ENCODE peak calls at places on chromosomes 12 and 14, in five cellular contexts. One of them, this sample, is unnamed. For H3K4me1, the result is how much of the 10 kb centered on the place peaks cover.

GRCh38 chr12:124664395-124665111 is 97.1 kb upstream of the NCOR2 start:
- DNase-seq in heart left ventricle: no peak
- DNase-seq in HepG2: no peak
- DNase-seq in uterus: no peak
- DNase-seq in IMR-90: no peak
- DNase-seq in this sample: no peak

GRCh38 chr14:88044129-88044727 is 39.3 kb downstream of the GPR65 start:
- DNase-seq in IMR-90: no peak
- DNase-seq in uterus: no peak
- DNase-seq in heart left ventricle: no peak
- DNase-seq in HepG2: peak
- DNase-seq in this sample: no peak

GRCh38 chr12:75995691-75996090 is 35.9 kb downstream of the PHLDA1 start:
- DNase-seq in IMR-90: peak
- DNase-seq in heart left ventricle: no peak
- DNase-seq in HepG2: no peak
- DNase-seq in uterus: no peak
- DNase-seq in this sample: no peak

GRCh38 chr14:67837011-67837624 is 17.5 kb downstream of the RAD51B start:
- DNase-seq in HepG2: peak
- DNase-seq in heart left ventricle: no peak
- DNase-seq in IMR-90: peak
- DNase-seq in uterus: no peak
- DNase-seq in this sample: peak

GRCh38 chr12:111123390-111123789 is 203.0 kb upstream of the MYL2 start:
- DNase-seq in HepG2: no peak
- DNase-seq in heart left ventricle: no peak
- DNase-seq in uterus: no peak
- DNase-seq in IMR-90: no peak
- DNase-seq in this sample: no peak

GRCh38 chr12:15599266-15600037 is 189.7 kb downstream of the EPS8 start:
- DNase-seq in HepG2: no peak
- DNase-seq in uterus: peak
- DNase-seq in heart left ventricle: peak
- DNase-seq in IMR-90: peak
- DNase-seq in this sample: no peak

GRCh38 chr12:115223322-115223721 is 539.3 kb upstream of the TBX3 start:
- DNase-seq in IMR-90: peak
- DNase-seq in uterus: no peak
- DNase-seq in heart left ventricle: no peak
- DNase-seq in HepG2: peak
- DNase-seq in this sample: no peak

GRCh38 chr14:26404927-26405326 is 192.9 kb downstream of the NOVA1 start:
- DNase-seq in uterus: no peak
- DNase-seq in IMR-90: no peak
- DNase-seq in HepG2: no peak
- DNase-seq in heart left ventricle: no peak
- DNase-seq in this sample: no peak

GRCh38 chr14:39091716-39092115 is 11.3 kb downstream of the SEC23A start:
- DNase-seq in heart left ventricle: no peak
- DNase-seq in uterus: no peak
- DNase-seq in HepG2: no peak
- DNase-seq in IMR-90: no peak
- DNase-seq in this sample: no peak

GRCh38 chr14:66572836-66573235 is 64.9 kb downstream of the GPHN start:
- DNase-seq in HepG2: no peak
- DNase-seq in IMR-90: no peak
- DNase-seq in uterus: no peak
- DNase-seq in heart left ventricle: no peak
- DNase-seq in this sample: no peak
- H3K4me1 ChIP-seq in HepG2: under half
- H3K4me1 ChIP-seq in IMR-90: under half
- H3K4me1 ChIP-seq in uterus: under half
- H3K4me1 ChIP-seq in heart left ventricle: under half
- H3K4me1 ChIP-seq in this sample: under half

DNA sequence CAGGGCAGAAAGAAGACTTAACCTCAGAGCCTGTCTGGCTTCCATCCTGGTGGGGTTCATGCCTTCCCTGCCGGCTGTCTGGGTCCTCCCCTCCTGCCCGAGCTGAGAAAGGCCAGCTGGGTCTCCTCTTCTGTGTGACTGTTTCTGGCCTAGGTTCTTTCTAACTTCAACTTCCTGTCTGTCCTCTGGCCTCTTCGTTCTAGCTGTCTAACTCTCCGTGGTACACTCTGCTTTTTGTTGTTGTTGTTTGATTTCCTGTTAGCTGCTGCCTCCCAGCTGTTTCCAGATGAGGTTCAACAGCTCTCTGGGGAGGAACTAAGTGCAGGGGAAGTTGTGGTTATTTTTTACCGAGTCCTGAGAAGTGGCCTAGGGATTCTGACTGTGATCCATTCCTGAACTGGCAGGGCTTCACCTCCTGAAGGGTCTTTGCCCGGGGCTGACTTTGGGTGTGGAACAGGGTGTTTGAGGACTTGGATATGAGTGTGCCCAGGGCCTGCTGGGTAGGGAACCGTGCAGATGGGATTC is 3.2 kb downstream of the MLXIP start:
- DNase-seq in HepG2: no peak
- DNase-seq in IMR-90: peak
- DNase-seq in heart left ventricle: peak
- DNase-seq in uterus: peak
- DNase-seq in this sample: no peak
- TF ChIP-seq CTCF in HepG2: no peak
- TF ChIP-seq CTCF in IMR-90: no peak
- TF ChIP-seq CTCF in heart left ventricle: no peak
- TF ChIP-seq CTCF in uterus: peak
- TF ChIP-seq CTCF in this sample: no peak

GRCh38 chr12:53443955-53444354 is 2.4 kb downstream of the PRR13 start:
- DNase-seq in uterus: no peak
- DNase-seq in IMR-90: no peak
- DNase-seq in heart left ventricle: no peak
- DNase-seq in HepG2: peak
- DNase-seq in this sample: no peak
- TF ChIP-seq POLR2A in uterus: no peak
- TF ChIP-seq POLR2A in IMR-90: no peak
- TF ChIP-seq POLR2A in heart left ventricle: no peak
- TF ChIP-seq POLR2A in HepG2: no peak
- TF ChIP-seq POLR2A in this sample: no peak

GRCh38 chr14:101073598-101073965 is 170.1 kb upstream of the RTL1 start:
- DNase-seq in uterus: no peak
- DNase-seq in IMR-90: no peak
- DNase-seq in HepG2: no peak
- DNase-seq in heart left ventricle: no peak
- DNase-seq in this sample: no peak
- H3K4me1 ChIP-seq in uterus: under half
- H3K4me1 ChIP-seq in IMR-90: under half
- H3K4me1 ChIP-seq in HepG2: under half
- H3K4me1 ChIP-seq in heart left ventricle: under half
- H3K4me1 ChIP-seq in this sample: under half

GRCh38 chr14:24956104-24956503 is 93.8 kb downstream of the STXBP6 start:
- DNase-seq in HepG2: no peak
- DNase-seq in IMR-90: no peak
- DNase-seq in heart left ventricle: no peak
- DNase-seq in uterus: no peak
- DNase-seq in this sample: no peak

GRCh38 chr14:24948261-24948847 is 101.6 kb downstream of the STXBP6 start:
- DNase-seq in uterus: no peak
- DNase-seq in heart left ventricle: no peak
- DNase-seq in IMR-90: no peak
- DNase-seq in HepG2: no peak
- DNase-seq in this sample: no peak

GRCh38 chr14:24954697-24955037 is 95.3 kb downstream of the STXBP6 start:
- DNase-seq in IMR-90: no peak
- DNase-seq in HepG2: no peak
- DNase-seq in heart left ventricle: no peak
- DNase-seq in uterus: no peak
- DNase-seq in this sample: no peak

GRCh38 chr14:24954037-24954696 is 95.8 kb downstream of the STXBP6 start:
- DNase-seq in heart left ventricle: no peak
- DNase-seq in HepG2: no peak
- DNase-seq in uterus: no peak
- DNase-seq in IMR-90: no peak
- DNase-seq in this sample: no peak

DNA sequence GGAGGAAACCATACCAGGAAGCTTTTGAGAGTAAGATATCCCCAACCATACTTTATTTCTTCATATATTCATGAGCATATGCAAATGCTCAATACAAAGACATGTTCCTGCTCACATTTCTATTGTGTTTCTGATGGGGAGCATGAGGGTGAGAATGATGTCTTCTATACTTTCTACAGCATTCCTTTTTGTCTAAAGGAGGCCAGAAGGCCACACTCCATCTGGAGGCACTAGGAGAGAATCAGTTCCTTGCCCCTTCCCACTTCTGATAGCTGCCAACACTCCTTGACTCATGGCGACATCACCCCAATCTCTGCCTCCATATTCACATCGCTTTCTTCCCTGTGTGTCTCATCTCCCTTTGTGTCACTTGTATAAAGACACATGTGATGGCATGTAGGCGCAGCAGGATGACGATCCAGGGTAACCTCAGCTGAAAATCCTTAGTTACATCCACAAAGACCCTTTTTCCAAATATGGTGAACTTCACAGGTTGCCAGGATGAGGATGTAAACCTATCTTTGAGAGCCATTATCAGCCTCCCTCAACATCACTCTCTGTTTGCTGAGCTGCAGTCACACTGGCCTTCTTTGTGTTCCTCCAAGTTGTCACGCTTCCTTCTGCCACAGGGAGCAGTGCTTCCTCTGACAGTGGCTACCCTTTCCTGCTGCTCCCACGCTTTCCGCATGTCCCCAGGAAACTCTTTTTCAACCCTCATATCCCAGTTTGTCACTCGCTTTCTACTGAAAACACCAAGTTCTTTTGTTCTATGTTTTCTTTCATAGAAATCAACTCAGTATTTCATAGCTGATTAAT is 96.9 kb downstream of the STXBP6 start:
- DNase-seq in uterus: no peak
- DNase-seq in HepG2: peak
- DNase-seq in heart left ventricle: peak
- DNase-seq in IMR-90: peak
- DNase-seq in this sample: no peak
- TF ChIP-seq CTCF in uterus: no peak
- TF ChIP-seq CTCF in HepG2: peak
- TF ChIP-seq CTCF in heart left ventricle: peak
- TF ChIP-seq CTCF in IMR-90: no peak
- TF ChIP-seq CTCF in this sample: no peak

GRCh38 chr12:120584343-120585149 is 3.3 kb upstream of the POP5 start:
- DNase-seq in uterus: peak
- DNase-seq in IMR-90: no peak
- DNase-seq in heart left ventricle: peak
- DNase-seq in HepG2: no peak
- DNase-seq in this sample: peak

GRCh38 chr12:120583478-120584030 is 2.4 kb upstream of the POP5 start:
- DNase-seq in HepG2: peak
- DNase-seq in IMR-90: peak
- DNase-seq in uterus: peak
- DNase-seq in heart left ventricle: peak
- DNase-seq in this sample: peak

GRCh38 chr12:120579179-120579578 is 2.0 kb downstream of the POP5 start:
- DNase-seq in uterus: no peak
- DNase-seq in HepG2: no peak
- DNase-seq in IMR-90: no peak
- DNase-seq in heart left ventricle: no peak
- DNase-seq in this sample: no peak

GRCh38 chr12:120581998-120582397 is 796 bp upstream of the POP5 start:
- DNase-seq in IMR-90: peak
- DNase-seq in HepG2: no peak
- DNase-seq in heart left ventricle: no peak
- DNase-seq in uterus: no peak
- DNase-seq in this sample: no peak

DNA sequence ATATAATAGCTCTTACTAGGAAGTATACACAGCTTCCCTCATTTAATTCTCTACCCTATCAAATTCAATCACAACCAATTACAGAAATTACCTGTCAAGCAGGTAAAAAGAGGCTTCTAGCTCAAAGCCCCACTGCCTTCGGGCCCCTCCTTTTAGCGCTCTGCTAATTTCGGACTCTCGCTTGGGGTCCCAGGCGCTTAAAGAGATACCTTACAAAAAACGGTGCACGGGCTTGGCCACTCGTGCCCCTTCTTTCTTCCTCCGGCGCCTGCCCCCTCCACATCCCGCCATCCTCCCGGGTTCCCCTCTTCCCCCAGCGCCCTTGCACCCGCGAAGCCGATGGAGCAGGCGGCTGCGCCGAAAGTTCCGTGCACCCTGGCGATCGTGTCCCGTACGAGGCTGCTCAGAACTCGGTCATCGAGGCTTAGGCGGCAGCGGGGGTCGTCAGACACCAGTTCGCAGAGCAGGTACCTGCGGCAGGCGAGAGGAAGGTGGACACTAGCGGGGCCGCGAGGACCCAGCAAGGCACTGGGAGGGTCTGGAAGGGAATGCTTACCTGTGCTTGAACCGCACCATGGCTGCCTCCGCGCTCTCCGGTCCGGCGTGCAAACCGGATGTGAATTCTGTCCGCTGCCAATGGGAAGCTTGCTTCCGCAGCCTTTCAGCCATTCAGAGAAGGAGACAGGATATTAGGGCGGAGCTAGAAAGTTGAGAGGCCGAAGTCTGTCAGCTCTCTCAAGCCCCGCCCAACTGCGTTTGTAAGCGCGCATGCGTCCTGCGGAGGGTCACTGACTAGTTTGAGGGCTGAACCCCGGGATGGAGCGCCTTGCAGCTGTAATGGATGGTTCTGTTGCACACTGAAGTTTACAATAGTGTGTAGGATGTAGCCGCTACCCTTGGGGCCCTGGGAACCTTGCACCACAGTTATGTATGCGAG is at the start of gene POP5:
- DNase-seq in heart left ventricle: peak
- DNase-seq in IMR-90: peak
- DNase-seq in HepG2: peak
- DNase-seq in uterus: peak
- DNase-seq in this sample: peak
- TF ChIP-seq POLR2A in heart left ventricle: no peak
- TF ChIP-seq POLR2A in IMR-90: no peak
- TF ChIP-seq POLR2A in HepG2: peak
- TF ChIP-seq POLR2A in uterus: peak
- TF ChIP-seq POLR2A in this sample: no peak

DNA sequence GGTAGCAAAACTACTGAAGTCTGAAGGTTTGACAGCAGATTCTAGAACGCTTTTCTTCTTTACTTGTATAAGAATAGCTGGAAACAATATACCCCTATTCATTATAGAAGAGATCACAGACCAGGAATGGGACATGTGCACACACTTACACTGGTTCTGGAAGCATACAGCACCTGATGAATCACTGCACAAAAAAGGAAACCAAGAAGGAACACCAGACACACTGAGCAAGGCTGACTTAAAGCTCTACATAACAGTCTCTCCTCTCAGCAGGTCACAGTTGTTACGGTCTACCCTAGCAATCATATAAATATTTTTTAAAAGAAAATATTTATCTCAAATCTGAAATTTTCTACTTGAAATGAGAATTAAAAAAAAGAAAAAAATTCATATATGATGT is 13.5 kb downstream of the ATP2B1 start:
- DNase-seq in IMR-90: peak
- DNase-seq in uterus: no peak
- DNase-seq in HepG2: no peak
- DNase-seq in heart left ventricle: no peak
- DNase-seq in this sample: no peak
- H3K4me1 ChIP-seq in IMR-90: under half
- H3K4me1 ChIP-seq in uterus: under half
- H3K4me1 ChIP-seq in HepG2: under half
- H3K4me1 ChIP-seq in heart left ventricle: under half
- H3K4me1 ChIP-seq in this sample: under half

This sample was measured in breast epithelium.